ENCODE peak calls at places on chromosome 2, in seven cellular contexts. F, G, D, K, N, S and E are unnamed samples.

GRCh38 chr2:205975082-205975949 is 110.7 kb downstream of the INO80D start:
- DNase-seq in K (peak), N (no peak), G (no peak), S (no peak), F (no peak), D (no peak), E (no peak)

GRCh38 chr2:28311660-28312249 is 80.9 kb upstream of the FOSL2 start:
- DNase-seq in S (no peak), G (no peak), K (no peak), F (no peak), N (peak), D (no peak), E (no peak)

GRCh38 chr2:161650116-161651015 is 26.1 kb downstream of the SLC4A10 start:
- DNase-seq in S (no peak), F (no peak), G (no peak), K (no peak), D (no peak), N (no peak), E (no peak)

GRCh38 chr2:232488721-232489300 is 1.2 kb upstream of the ECEL1 start:
- DNase-seq in S (no peak), D (no peak), N (no peak), G (no peak), K (no peak), F (no peak), E (no peak)

GRCh38 chr2:235042576-235043515 is 91.0 kb downstream of the SH3BP4 start:
- DNase-seq in N (no peak), S (no peak), G (no peak), K (no peak), D (no peak), F (no peak), E (no peak)

GRCh38 chr2:204625135-204625534 is 79.9 kb downstream of the PARD3B start:
- DNase-seq in F (no peak), D (no peak), N (no peak), G (no peak), K (no peak), S (peak), E (peak)

GRCh38 chr2:3411103-3411502 is 31.6 kb downstream of the TRAPPC12 start:
- DNase-seq in D (no peak), S (no peak), N (no peak), G (no peak), K (no peak), F (no peak), E (no peak)

GRCh38 chr2:75076088-75076487 is 117.6 kb downstream of the POLE4 start:
- DNase-seq in G (no peak), N (no peak), D (no peak), S (no peak), F (no peak), K (no peak), E (no peak)

GRCh38 chr2:118720866-118721265 is 126.6 kb downstream of the EN1 start:
- DNase-seq in D (no peak), F (no peak), S (no peak), K (no peak), N (no peak), G (no peak), E (no peak)

GRCh38 chr2:101300164-101300563 is 8.3 kb downstream of the RNF149 start:
- DNase-seq in S (no peak), D (no peak), K (no peak), N (no peak), G (no peak), F (no peak), E (no peak)

GRCh38 chr2:101355561-101356130 is 31.7 kb downstream of the CREG2 start:
- DNase-seq in K (no peak), N (no peak), F (no peak), D (no peak), G (no peak), S (no peak), E (no peak)

GRCh38 chr2:85600951-85601770 is 1.3 kb downstream of the TMEM150A start:
- DNase-seq in K (no peak), G (no peak), F (no peak), N (no peak), D (no peak), S (no peak), E (no peak)

GRCh38 chr2:11377915-11378649 is 33.6 kb upstream of the ROCK2 start:
- DNase-seq in S (no peak), N (peak), F (no peak), K (no peak), G (no peak), D (no peak), E (no peak)

GRCh38 chr2:183490930-183491329 is 366.7 kb downstream of the NUP35 start:
- DNase-seq in G (no peak), F (no peak), S (peak), K (peak), N (no peak), D (no peak), E (no peak)

GRCh38 chr2:111667542-111668273 is 216.3 kb downstream of the ANAPC1 start:
- DNase-seq in S (peak), K (peak), N (peak), F (peak), G (no peak), D (no peak), E (peak)

GRCh38 chr2:69185807-69186206 is 172.8 kb downstream of the ANTXR1 start:
- DNase-seq in D (no peak), K (peak), N (no peak), G (no peak), F (no peak), S (no peak), E (no peak)

GRCh38 chr2:73920577-73921545 is 5.8 kb upstream of the DGUOK start:
- DNase-seq in D (peak), F (peak), K (no peak), S (no peak), G (no peak), N (peak), E (peak)

GRCh38 chr2:156436477-156437085 is 402 bp downstream of the GPD2 start:
- DNase-seq in N (peak), D (no peak), G (no peak), F (peak), K (peak), S (no peak), E (peak)